ENCODE peak calls at places on chromosomes 4 and X, in five cellular contexts. C is HCT116, H is K562, Z is HepG2, F is GM12878. S is an unnamed sample.

GRCh38 chr4:114019276-114019971 is 40.0 kb upstream of the ARSJ start:
- DNase-seq in C (no peak), H (no peak), Z (no peak), F (no peak), S (no peak)

GRCh38 chrX:17046478-17047097 is 100.1 kb downstream of the REPS2 start:
- DNase-seq in C (peak), H (peak), Z (peak), F (peak), S (peak)

GRCh38 chr4:84937381-84937977 is 29.0 kb downstream of the WDFY3 start:
- DNase-seq in C (no peak), H (no peak), Z (no peak), F (no peak), S (no peak)

GRCh38 chr4:41362647-41363383 is 106.1 kb downstream of the UCHL1 start:
- DNase-seq in C (no peak), H (no peak), Z (no peak), F (no peak), S (peak)

GRCh38 chrX:23008431-23009099 is 8.8 kb downstream of the DDX53 start:
- DNase-seq in C (peak), H (no peak), Z (peak), F (no peak), S (no peak)

GRCh38 chr4:41384992-41385391 is 128.3 kb downstream of the UCHL1 start:
- DNase-seq in C (no peak), H (peak), Z (no peak), F (no peak), S (no peak)

GRCh38 chrX:132022863-132023116 is 312 bp upstream of the STK26 start:
- DNase-seq in C (no peak), H (no peak), Z (no peak), F (no peak), S (no peak)

GRCh38 chr4:8917868-8918783 is 46.5 kb upstream of the HMX1 start:
- DNase-seq in C (peak), H (peak), Z (peak), F (no peak), S (peak)

GRCh38 chr4:42326524-42326923 is 70.8 kb upstream of the SHISA3 start:
- DNase-seq in C (no peak), H (no peak), Z (no peak), F (no peak), S (no peak)

GRCh38 chr4:24527371-24527770 is 57.0 kb downstream of the DHX15 start:
- DNase-seq in C (no peak), H (no peak), Z (no peak), F (no peak), S (no peak)

GRCh38 chr4:81404294-81404693 is 67.4 kb downstream of the RASGEF1B start:
- DNase-seq in C (no peak), H (no peak), Z (no peak), F (no peak), S (no peak)

GRCh38 chr4:4326136-4326535 is 36.1 kb downstream of the ZBTB49 start:
- DNase-seq in C (no peak), H (no peak), Z (no peak), F (no peak), S (no peak)

GRCh38 chrX:154366666-154367055 is 7.8 kb downstream of the FLNA start:
- DNase-seq in C (no peak), H (no peak), Z (no peak), F (no peak), S (no peak)
- H3K27ac ChIP-seq in C (no peak), H (no peak), Z (no peak), F (no peak), S (no peak)

GRCh38 chr4:139902328-139903217 is 237.0 kb downstream of the MGST2 start:
- DNase-seq in C (no peak), H (no peak), Z (no peak), F (no peak), S (no peak)

GRCh38 chr4:139903845-139904244 is 238.2 kb downstream of the MGST2 start:
- DNase-seq in C (no peak), H (no peak), Z (no peak), F (no peak), S (no peak)

GRCh38 chr4:139900964-139901376 is 235.4 kb downstream of the MGST2 start:
- DNase-seq in C (no peak), H (no peak), Z (no peak), F (no peak), S (no peak)

GRCh38 chr4:139899346-139899745 is 233.7 kb downstream of the MGST2 start:
- DNase-seq in C (no peak), H (no peak), Z (no peak), F (no peak), S (no peak)

GRCh38 chr4:139901516-139902327 is 236.1 kb downstream of the MGST2 start:
- DNase-seq in C (no peak), H (no peak), Z (no peak), F (no peak), S (no peak)
- TF ChIP-seq ZNF274 in C (no peak), H (no peak), Z (no peak), F (no peak), S (no peak)

GRCh38 chrX:137547291-137547690 is 18.6 kb upstream of the ZIC3 start:
- DNase-seq in C (no peak), H (no peak), Z (no peak), F (no peak), S (no peak)

GRCh38 chrX:137549073-137549472 is 16.9 kb upstream of the ZIC3 start:
- DNase-seq in C (no peak), H (no peak), Z (no peak), F (no peak), S (peak)

GRCh38 chrX:137550561-137551305 is 15.2 kb upstream of the ZIC3 start:
- DNase-seq in C (no peak), H (no peak), Z (no peak), F (no peak), S (peak)

GRCh38 chrX:137548261-137548660 is 17.7 kb upstream of the ZIC3 start:
- DNase-seq in C (no peak), H (no peak), Z (no peak), F (no peak), S (peak)

DNA sequence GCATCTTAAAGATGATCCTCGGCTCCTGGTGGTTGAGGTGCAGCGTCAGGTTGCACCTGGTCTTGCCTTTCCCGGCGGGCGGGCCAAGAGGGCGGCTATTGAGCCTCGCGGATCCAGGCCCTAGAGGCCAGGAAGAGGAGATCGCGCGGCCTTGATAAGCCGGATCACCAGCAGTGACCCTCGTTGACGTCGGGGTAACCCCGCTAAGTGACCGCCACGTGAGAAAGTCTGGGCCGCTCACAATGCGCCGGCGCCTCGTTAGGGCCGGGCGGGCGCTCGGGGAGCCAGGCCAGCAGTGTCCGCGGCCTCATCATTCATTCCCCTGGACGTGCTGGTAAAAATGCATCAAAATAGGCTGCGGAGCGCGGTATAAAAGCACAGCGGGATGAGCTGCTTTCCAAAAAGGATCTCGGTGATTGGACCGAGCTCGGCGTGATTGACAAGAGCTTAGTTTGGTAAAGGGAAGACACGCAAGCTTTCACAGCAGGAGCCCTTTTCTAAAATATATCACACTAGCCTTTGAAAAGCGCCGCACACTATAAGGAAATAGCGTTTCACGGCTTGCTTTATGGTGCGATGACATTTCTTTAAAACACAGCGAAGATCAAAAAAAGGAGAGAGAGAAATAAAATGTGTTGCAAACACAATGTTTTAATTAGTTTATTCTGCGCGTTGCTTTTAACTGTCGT is 15.9 kb upstream of the ZIC3 start:
- DNase-seq in C (no peak), H (no peak), Z (no peak), F (no peak), S (peak)
- H3K4me3 ChIP-seq in C (no peak), H (no peak), Z (no peak), F (no peak), S (peak)

DNA sequence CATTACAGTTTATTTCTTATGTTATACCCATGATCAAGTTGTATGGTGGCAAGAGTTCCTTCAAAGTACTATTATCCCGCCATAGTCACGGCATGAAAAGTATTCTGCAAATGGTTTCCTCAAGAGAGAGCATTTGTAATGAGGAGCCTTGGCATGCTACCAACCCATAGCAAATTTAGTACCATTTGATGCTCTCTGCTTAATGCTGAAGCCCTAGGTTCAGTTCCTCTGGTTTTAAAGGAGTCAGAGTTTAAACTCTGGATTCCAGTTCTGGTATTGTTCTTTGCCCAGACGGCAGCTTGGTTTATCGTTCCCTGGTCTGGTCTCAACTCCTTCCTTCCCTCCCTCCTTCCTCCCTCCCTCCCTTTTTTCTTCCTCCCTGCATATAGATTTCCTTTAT is 371.3 kb downstream of the BMPR1B start:
- DNase-seq in C (no peak), H (no peak), Z (no peak), F (no peak), S (no peak)
- H3K27ac ChIP-seq in C (no peak), H (no peak), Z (no peak), F (no peak), S (no peak)

GRCh38 chrX:152638443-152638904 is 779 bp downstream of the GABRQ start:
- DNase-seq in C (no peak), H (no peak), Z (no peak), F (no peak), S (peak)

GRCh38 chrX:152637649-152638442 is at the start of gene GABRQ:
- DNase-seq in C (peak), H (peak), Z (no peak), F (no peak), S (peak)

GRCh38 chrX:152632445-152633097 is 5.1 kb upstream of the GABRQ start:
- DNase-seq in C (peak), H (peak), Z (peak), F (no peak), S (peak)

GRCh38 chrX:152639426-152639825 is 1.7 kb downstream of the GABRQ start:
- DNase-seq in C (no peak), H (no peak), Z (no peak), F (no peak), S (no peak)

DNA sequence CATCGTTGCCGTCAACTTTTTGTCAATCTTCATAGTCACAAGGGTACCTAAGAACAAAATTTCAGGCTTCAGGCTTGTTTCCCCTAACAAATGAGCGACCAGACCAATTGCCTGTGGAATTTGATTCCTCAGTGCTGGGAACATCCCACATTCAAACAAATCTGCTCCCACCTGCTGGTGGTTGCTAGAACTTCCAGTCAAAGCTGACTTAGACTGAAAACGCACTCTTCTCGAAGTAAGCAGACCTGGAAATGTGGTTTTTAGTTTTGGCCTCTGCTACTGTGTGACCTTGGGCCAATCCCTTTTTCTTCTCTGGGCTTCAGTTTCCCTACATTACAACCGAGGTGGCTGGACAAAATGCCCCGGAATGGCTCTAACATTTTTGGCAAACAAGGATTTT is 1.8 kb upstream of the GABRQ start:
- DNase-seq in C (peak), H (peak), Z (peak), F (no peak), S (no peak)
- TF ChIP-seq ZNF274 in C (no peak), H (no peak), Z (no peak), F (no peak), S (no peak)

GRCh38 chr4:47032405-47033106 is 1.2 kb downstream of the GABRB1 start:
- DNase-seq in C (no peak), H (no peak), Z (peak), F (no peak), S (peak)
- H3K4me3 ChIP-seq in C (no peak), H (no peak), Z (peak), F (peak), S (peak)

S was measured in H1.